ENCODE peak calls at places on chromosomes 3 and 15, in five cellular contexts. W is omental fat pad; H is left ventricle myocardium inferior; I is CD4-positive, alpha-beta T cell; U is mucosa of descending colon. E is an unnamed sample.

GRCh38 chr3:57221883-57222282 is 5.6 kb upstream of the APPL1 start:
- DNase-seq in I (no peak), H (no peak), U (no peak), W (no peak), E (no peak)

GRCh38 chr3:22887664-22888291 is 315.3 kb upstream of the UBE2E2 start:
- DNase-seq in H (no peak), W (no peak), I (no peak), U (no peak), E (peak)

GRCh38 chr15:74167891-74168331 is 5.6 kb upstream of the ISLR start:
- DNase-seq in I (no peak), W (no peak), U (no peak), H (no peak), E (no peak)

GRCh38 chr15:31326729-31327673 is at the start of gene KLF13:
- DNase-seq in U (peak), I (peak), H (peak), W (no peak), E (peak)

GRCh38 chr15:60421544-60421943 is 23.8 kb upstream of the ANXA2 start:
- DNase-seq in H (no peak), I (no peak), U (no peak), W (no peak), E (no peak)

GRCh38 chr15:57118013-57118799 is 199.8 kb downstream of the TCF12 start:
- DNase-seq in H (no peak), I (no peak), W (no peak), U (no peak), E (no peak)

GRCh38 chr15:37789392-37789776 is 145.1 kb upstream of the TMCO5A start:
- DNase-seq in U (no peak), W (no peak), H (no peak), I (no peak), E (no peak)

GRCh38 chr3:181660337-181660736 is 51.4 kb upstream of the SOX2 start:
- DNase-seq in U (no peak), I (no peak), W (no peak), H (no peak), E (no peak)

GRCh38 chr3:43399034-43399433 is 112.7 kb downstream of the SNRK start:
- DNase-seq in I (no peak), W (no peak), U (no peak), H (no peak), E (no peak)

GRCh38 chr15:56215769-56216168 is 27.9 kb downstream of the RFX7 start:
- DNase-seq in I (no peak), H (no peak), U (no peak), W (no peak), E (no peak)

GRCh38 chr15:69679623-69680228 is 227.1 kb downstream of the RPLP1 start:
- DNase-seq in H (no peak), I (no peak), W (no peak), U (no peak), E (no peak)

GRCh38 chr15:75067123-75067854 is 43.9 kb downstream of the PPCDC start:
- DNase-seq in H (no peak), U (no peak), W (no peak), I (no peak), E (no peak)

GRCh38 chr3:148006508-148006907 is 597.3 kb downstream of the ZIC1 start:
- DNase-seq in H (no peak), I (no peak), W (no peak), U (no peak), E (no peak)

GRCh38 chr3:41196499-41197410 is 2.5 kb upstream of the CTNNB1 start:
- DNase-seq in U (no peak), I (no peak), H (no peak), W (no peak), E (no peak)

GRCh38 chr15:91469627-91470567 is 369.8 kb downstream of the SV2B start:
- DNase-seq in I (peak), H (no peak), W (no peak), U (peak), E (no peak)

GRCh38 chr3:94615275-94616065 is 552.6 kb downstream of the NSUN3 start:
- DNase-seq in U (no peak), W (no peak), I (no peak), H (no peak), E (no peak)

GRCh38 chr3:170327040-170327808 is 30.3 kb upstream of the SKIL start:
- DNase-seq in W (no peak), I (no peak), U (no peak), H (no peak), E (no peak)

GRCh38 chr3:182484682-182485081 is 308.6 kb upstream of the ATP11B start:
- DNase-seq in U (no peak), H (no peak), I (no peak), W (no peak), E (no peak)

GRCh38 chr3:106745344-106746168 is 631.7 kb upstream of the CCDC54 start:
- DNase-seq in I (no peak), H (no peak), W (no peak), U (no peak), E (no peak)

GRCh38 chr3:156705761-156706631 is 31.6 kb downstream of the TIPARP start:
- DNase-seq in U (no peak), H (no peak), W (no peak), I (no peak), E (no peak)

GRCh38 chr3:156637480-156638022 is 36.8 kb upstream of the TIPARP start:
- DNase-seq in I (no peak), W (no peak), H (no peak), U (no peak), E (no peak)

GRCh38 chr15:97124790-97125189 is 794.3 kb downstream of the NR2F2 start:
- DNase-seq in I (no peak), H (no peak), U (no peak), W (no peak), E (no peak)

GRCh38 chr3:13644341-13645082 is 95.6 kb downstream of the FBLN2 start:
- DNase-seq in U (no peak), I (no peak), W (no peak), H (no peak), E (no peak)

GRCh38 chr3:51739100-51739499 is 32.2 kb downstream of the GRM2 start:
- DNase-seq in U (no peak), H (no peak), I (no peak), W (no peak), E (no peak)

GRCh38 chr3:187739561-187740445 is 5.5 kb downstream of the BCL6 start:
- DNase-seq in W (peak), H (peak), U (peak), I (peak), E (no peak)

GRCh38 chr15:92900712-92901052 is 558 bp downstream of the CHD2 start:
- DNase-seq in W (no peak), U (no peak), H (no peak), I (no peak), E (no peak)

GRCh38 chr3:141452045-141452444 is 34.8 kb upstream of the RASA2 start:
- DNase-seq in W (no peak), U (no peak), I (peak), H (no peak), E (peak)

GRCh38 chr3:38128303-38128655 is 8.6 kb downstream of the ACAA1 start:
- DNase-seq in W (peak), H (no peak), U (no peak), I (no peak), E (no peak)

GRCh38 chr15:72170691-72171090 is 26.9 kb downstream of the GRAMD2A start:
- DNase-seq in I (no peak), U (no peak), H (no peak), W (no peak), E (no peak)

GRCh38 chr3:23873941-23874340 is 42.8 kb downstream of the NKIRAS1 start:
- DNase-seq in I (no peak), U (no peak), W (no peak), H (no peak), E (no peak)

GRCh38 chr15:72368895-72369294 is 6.9 kb downstream of the HEXA start:
- DNase-seq in I (no peak), U (no peak), W (no peak), H (peak), E (no peak)

GRCh38 chr3:197580253-197580691 is 24.5 kb upstream of the BDH1 start:
- DNase-seq in I (no peak), U (no peak), W (no peak), H (no peak), E (no peak)

GRCh38 chr15:69976366-69976994 is 121.2 kb downstream of the TLE3 start:
- DNase-seq in I (peak), H (no peak), U (no peak), W (no peak), E (no peak)

GRCh38 chr15:35427091-35427490 is 118.9 kb downstream of the DPH6 start:
- DNase-seq in H (no peak), I (no peak), U (no peak), W (no peak), E (peak)

GRCh38 chr3:99700637-99701268 is 62.4 kb downstream of the COL8A1 start:
- DNase-seq in U (no peak), I (no peak), H (no peak), W (no peak), E (no peak)

GRCh38 chr3:79414821-79415220 is 353.0 kb downstream of the ROBO1 start:
- DNase-seq in U (no peak), I (no peak), H (peak), W (no peak), E (peak)

DNA sequence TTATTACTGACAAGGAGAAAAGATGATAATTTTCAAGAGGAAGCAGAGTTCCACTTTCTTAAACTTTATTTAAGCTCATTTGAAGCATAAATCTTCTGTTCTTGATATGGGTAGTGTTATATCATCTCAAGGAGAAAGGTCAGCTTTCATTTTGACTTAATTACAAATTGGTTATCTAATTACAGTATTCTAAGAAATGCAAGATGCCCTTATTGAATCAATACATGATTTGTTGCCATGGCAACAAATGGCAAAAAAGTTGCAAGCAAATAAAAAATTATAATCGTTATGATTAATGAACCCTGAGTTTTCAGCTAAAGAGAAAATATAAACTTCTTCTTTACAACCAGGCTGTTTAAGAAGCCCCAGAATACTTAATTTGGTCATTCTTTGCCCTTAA is 622.7 kb downstream of the RBMS3 start:
- DNase-seq in H (no peak), W (no peak), U (no peak), I (no peak), E (no peak)
- TF ChIP-seq CTCF in H (no peak), W (no peak), U (no peak), I (no peak), E (no peak)

DNA sequence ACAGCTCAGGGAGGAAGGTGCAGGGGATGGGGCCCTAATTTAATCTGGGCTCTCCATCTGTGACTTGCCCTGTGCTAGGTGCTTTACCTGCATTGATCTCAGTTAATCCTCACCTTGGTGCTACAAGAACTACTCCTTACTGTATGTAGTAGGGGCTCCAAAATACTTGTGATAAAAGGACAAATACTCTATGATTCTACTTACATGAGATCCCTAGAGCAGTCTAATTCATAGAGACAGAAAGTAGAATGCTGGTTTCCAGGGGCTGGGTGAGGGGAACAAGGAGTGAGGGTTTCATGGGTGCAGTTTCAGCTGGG is 67.2 kb downstream of the SLC6A1 start:
- DNase-seq in U (no peak), W (no peak), H (no peak), I (no peak), E (no peak)
- TF ChIP-seq CTCF in U (no peak), W (no peak), H (peak), I (no peak), E (no peak)

DNA sequence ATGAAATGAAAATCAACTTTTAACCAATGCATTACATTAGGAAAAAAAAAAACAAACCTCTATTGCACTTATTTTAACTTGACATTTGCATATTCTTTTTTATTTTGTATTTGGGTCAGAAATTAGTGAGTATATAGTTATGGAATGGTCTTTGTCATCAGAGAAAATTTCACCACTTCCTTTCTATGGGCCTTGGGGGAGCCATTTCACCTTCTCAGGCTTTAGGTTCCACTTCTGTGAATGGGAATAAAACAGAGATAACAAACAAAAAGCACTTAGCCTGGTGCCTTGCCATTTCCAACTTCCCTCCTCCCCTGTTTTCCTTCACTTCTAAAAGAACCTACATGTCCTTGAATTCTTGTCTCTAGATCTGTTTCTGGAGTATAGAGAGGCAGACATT is 168.0 kb upstream of the STT3B start:
- DNase-seq in I (no peak), H (no peak), W (no peak), U (no peak), E (no peak)
- TF ChIP-seq CTCF in I (no peak), H (no peak), W (no peak), U (no peak), E (no peak)

DNA sequence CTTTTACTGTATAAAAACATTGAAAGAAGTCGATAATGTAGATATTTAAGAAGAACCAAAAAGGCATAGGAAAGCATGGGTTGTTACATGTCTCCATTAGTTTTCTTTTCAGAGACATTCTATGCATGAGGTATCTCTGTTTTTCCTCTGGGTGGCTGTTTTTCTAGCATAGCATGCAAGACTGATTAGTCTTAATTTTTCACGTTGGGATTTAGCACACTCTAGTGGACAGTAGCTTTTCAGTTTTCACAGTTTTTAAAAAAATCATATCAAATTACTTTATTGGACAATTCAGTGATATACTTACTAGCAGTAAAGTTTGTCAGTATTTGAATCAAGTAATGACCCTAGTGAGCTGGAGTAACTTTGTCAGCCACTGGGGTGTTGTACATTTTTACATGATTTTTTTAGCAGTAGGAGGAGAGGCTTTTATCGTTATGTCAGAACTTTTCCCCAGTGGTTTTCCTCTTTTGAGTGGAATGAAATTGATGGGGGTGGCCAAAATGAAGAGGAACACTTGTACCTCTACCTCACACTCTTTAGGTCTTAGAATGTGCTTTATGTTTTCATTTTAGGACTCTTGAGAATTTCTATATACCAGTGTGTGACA is 57.2 kb downstream of the SEC22A start:
- DNase-seq in W (no peak), U (no peak), I (no peak), H (no peak), E (peak)
- TF ChIP-seq CTCF in W (no peak), U (peak), I (peak), H (peak), E (peak)

GRCh38 chr15:76333720-76334437 is 2.7 kb upstream of the ISL2 start:
- DNase-seq in W (no peak), H (no peak), I (no peak), U (no peak), E (no peak)
- TF ChIP-seq CTCF in W (no peak), H (no peak), I (no peak), U (no peak), E (peak)

DNA sequence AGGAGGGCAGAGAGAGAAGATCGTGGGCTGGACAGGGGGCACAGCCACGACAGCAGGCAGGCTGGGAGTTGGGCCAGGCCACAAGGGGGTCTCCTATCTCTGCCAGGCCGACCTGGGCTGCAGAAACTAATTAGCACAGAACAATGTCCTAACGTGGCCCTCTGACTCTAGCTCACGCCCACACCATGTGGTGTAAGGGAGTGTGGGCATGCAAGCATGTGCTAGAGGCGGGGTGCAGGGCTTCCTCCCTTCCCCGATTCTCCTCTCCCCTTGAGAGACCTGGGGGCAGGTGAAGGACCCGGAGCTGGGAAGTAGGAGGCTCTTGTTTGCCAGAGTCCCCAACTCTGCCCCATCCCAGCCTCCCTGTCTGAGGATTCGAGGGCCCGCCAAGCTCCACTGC is 65.5 kb downstream of the LINGO1 start:
- DNase-seq in W (no peak), U (no peak), I (no peak), H (no peak), E (no peak)
- TF ChIP-seq CTCF in W (no peak), U (no peak), I (no peak), H (no peak), E (no peak)

GRCh38 chr3:111618945-111619344 is 23.8 kb upstream of the ZBED2 start:
- DNase-seq in W (no peak), H (no peak), U (no peak), I (no peak), E (no peak)

GRCh38 chr3:111617912-111618601 is 22.9 kb upstream of the ZBED2 start:
- DNase-seq in U (no peak), I (no peak), H (no peak), W (no peak), E (no peak)

GRCh38 chr3:111617406-111617805 is 22.3 kb upstream of the ZBED2 start:
- DNase-seq in H (no peak), I (no peak), W (no peak), U (no peak), E (no peak)

GRCh38 chr3:111615880-111616279 is 20.7 kb upstream of the ZBED2 start:
- DNase-seq in U (no peak), W (no peak), H (no peak), I (no peak), E (no peak)

DNA sequence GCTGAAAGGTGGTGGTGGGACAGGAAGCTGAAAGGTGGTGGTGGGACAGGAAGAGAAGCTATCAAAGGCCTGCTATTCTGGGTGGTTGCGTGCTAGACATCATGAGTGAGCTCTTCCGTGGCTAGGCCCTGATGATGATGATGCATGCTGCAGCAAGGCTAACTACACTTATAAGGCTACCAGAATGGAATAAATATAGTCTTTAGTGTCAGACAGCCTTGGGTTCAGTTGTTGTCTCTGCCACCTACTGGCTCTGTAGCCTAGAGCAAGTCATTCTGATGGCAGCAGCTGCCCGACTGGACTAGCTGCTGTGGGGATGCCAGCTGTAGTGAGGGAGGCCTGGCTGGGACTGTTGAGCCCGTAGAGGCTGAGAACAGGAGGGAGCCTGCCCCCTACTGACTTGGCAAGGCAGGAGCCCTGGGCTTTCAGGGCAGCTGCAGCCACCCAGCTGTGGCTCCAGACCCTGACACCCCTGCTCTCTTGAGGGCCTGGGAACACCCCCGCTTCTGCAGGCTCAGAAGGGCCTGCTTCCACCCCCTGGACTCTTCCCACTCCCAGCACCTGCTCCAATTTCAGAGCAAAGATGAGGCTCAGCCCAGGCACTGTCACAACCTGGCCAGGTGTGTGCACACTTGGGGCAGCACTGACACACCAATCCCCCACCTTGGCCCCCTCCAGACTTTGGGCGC is 21.4 kb upstream of the ZBED2 start:
- DNase-seq in U (peak), W (no peak), I (peak), H (no peak), E (no peak)
- TF ChIP-seq CTCF in U (no peak), W (no peak), I (peak), H (no peak), E (no peak)

GRCh38 chr3:165254812-165255211 is 58.6 kb upstream of the SLITRK3 start:
- DNase-seq in H (no peak), W (no peak), U (no peak), I (no peak), E (no peak)
- TF ChIP-seq CTCF in H (no peak), W (no peak), U (no peak), I (no peak), E (no peak)

DNA sequence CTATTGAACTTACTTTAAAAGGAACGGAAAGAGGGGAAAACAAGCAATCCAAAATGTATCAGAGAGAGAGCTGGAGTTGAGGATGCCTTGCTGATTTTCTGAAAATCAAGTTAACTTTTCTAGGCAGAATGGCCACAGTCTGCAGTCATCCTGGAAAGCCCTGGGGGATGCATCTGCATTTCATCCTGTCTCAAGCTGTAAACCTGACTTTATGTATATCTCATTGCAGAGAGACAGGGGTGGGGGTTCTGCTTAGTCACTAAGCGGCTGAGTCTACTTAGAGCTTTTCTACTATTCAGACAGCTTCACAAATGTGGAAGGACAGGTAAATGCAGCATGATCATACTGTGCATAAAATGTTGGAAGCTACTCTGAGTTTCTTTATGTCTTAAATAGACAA is 41.4 kb downstream of the MRPS25 start:
- DNase-seq in W (no peak), U (no peak), H (no peak), I (no peak), E (no peak)
- TF ChIP-seq CTCF in W (no peak), U (no peak), H (no peak), I (no peak), E (no peak)